ENCODE peak calls at places on chromosomes 16 and 17, in five cellular contexts. R, F, T, I and J are unnamed samples.

GRCh38 chr17:35546489-35546888 is 9.0 kb upstream of the SLFN12L start:
- DNase-seq in F (no peak), R (no peak), I (no peak), T (no peak), J (no peak)

GRCh38 chr17:20988896-20989295 is 53.9 kb downstream of the USP22 start:
- DNase-seq in R (no peak), T (no peak), F (no peak), I (no peak), J (no peak)

GRCh38 chr16:11181889-11182279 is 74.1 kb downstream of the SOCS1 start:
- DNase-seq in R (no peak), I (peak), T (no peak), F (no peak), J (no peak)

GRCh38 chr17:16215002-16215272 is 397 bp downstream of the NCOR1 start:
- DNase-seq in I (no peak), T (no peak), F (peak), R (peak), J (peak)

GRCh38 chr16:71528257-71528656 is 2.0 kb downstream of the CHST4 start:
- DNase-seq in F (no peak), I (no peak), T (no peak), R (no peak), J (no peak)

GRCh38 chr16:85457366-85457765 is 155.8 kb upstream of the GSE1 start:
- DNase-seq in T (no peak), I (no peak), R (no peak), F (peak), J (no peak)

GRCh38 chr17:34703533-34703932 is 124.2 kb downstream of the TMEM132E start:
- DNase-seq in F (peak), T (no peak), I (no peak), R (peak), J (no peak)

GRCh38 chr17:73420897-73421296 is 109.1 kb upstream of the CDC42EP4 start:
- DNase-seq in T (no peak), I (no peak), R (peak), F (peak), J (no peak)

GRCh38 chr17:45241315-45242011 is 19.8 kb downstream of the FMNL1 start:
- DNase-seq in T (peak), F (no peak), I (no peak), R (no peak), J (no peak)